ENCODE peak calls at places on chromosomes 13 and 19, in eight cellular contexts. Y, P, O, T, B, Q, C and J are unnamed samples.

GRCh38 chr13:85724554-85725432 is 74.4 kb downstream of the SLITRK6 start:
- DNase-seq in B (no peak), C (no peak), Y (no peak), O (peak; percentile 68), P (peak; percentile 91), T (no peak), Q (no peak), J (no peak)

GRCh38 chr13:67069117-67069767 is 160.9 kb downstream of the PCDH9 start:
- DNase-seq in Q (no peak), B (peak; percentile 36), O (peak; percentile 22), T (no peak), C (no peak), P (peak; percentile 54), Y (no peak), J (no peak)

GRCh38 chr19:50003810-50004419 is 21.3 kb downstream of the VRK3 start:
- DNase-seq in C (peak; percentile 34), Q (peak; percentile 96), T (no peak), O (peak; percentile 97), Y (no peak), P (peak; percentile 95), B (peak; percentile 96), J (no peak)

GRCh38 chr19:35585844-35586243 is at the start of gene PMIS2:
- DNase-seq in Y (no peak), Q (no peak), B (no peak), P (no peak), O (no peak), C (no peak), T (no peak), J (no peak)

GRCh38 chr19:1026189-1027019 is at the start of gene CNN2:
- DNase-seq in B (peak; percentile 91), P (peak; percentile 77), Q (peak; percentile 69), C (peak; percentile 88), O (peak; percentile 67), T (peak; percentile 82), Y (peak; percentile 62), J (no peak)

GRCh38 chr19:5957132-5957531 is 20.8 kb downstream of the RANBP3 start:
- DNase-seq in Y (no peak), C (no peak), Q (no peak), P (no peak), O (peak; percentile 62), T (no peak), B (no peak), J (no peak)

GRCh38 chr13:55000043-55000442 is 1971.4 kb downstream of the OLFM4 start:
- DNase-seq in Q (no peak), C (no peak), Y (no peak), T (no peak), P (no peak), B (no peak), O (no peak), J (no peak)

GRCh38 chr19:33248954-33249613 is 23.4 kb upstream of the SLC7A10 start:
- DNase-seq in C (peak; percentile 30), B (no peak), P (no peak), T (no peak), O (no peak), Y (no peak), Q (no peak), J (peak; percentile 82)

GRCh38 chr19:2446390-2446789 is 10.4 kb downstream of the LMNB2 start:
- DNase-seq in T (no peak), O (no peak), C (no peak), B (no peak), Y (no peak), Q (no peak), P (no peak), J (no peak)

GRCh38 chr13:97321616-97322321 is 99.6 kb downstream of the MBNL2 start:
- DNase-seq in O (no peak), T (no peak), C (no peak), Q (no peak), B (no peak), Y (no peak), P (no peak), J (no peak)

GRCh38 chr13:24668955-24669354 is 11.3 kb upstream of the ATP12A start:
- DNase-seq in Q (no peak), P (no peak), C (no peak), B (no peak), Y (no peak), O (no peak), T (no peak), J (no peak)

GRCh38 chr13:35470671-35471465 is 5.6 kb downstream of the MAB21L1 start:
- DNase-seq in Y (peak; percentile 47), C (no peak), T (peak; percentile 60), B (peak; percentile 48), P (peak; percentile 17), Q (peak; percentile 5), O (peak; percentile 2), J (no peak)

GRCh38 chr13:30373727-30374126 is 48.6 kb upstream of the UBE2L5 start:
- DNase-seq in O (no peak), B (no peak), C (no peak), P (no peak), T (no peak), Q (no peak), Y (no peak), J (no peak)

GRCh38 chr19:12790628-12791344 is 500 bp upstream of the JUNB start:
- DNase-seq in C (no peak), O (no peak), P (no peak), T (no peak), Y (no peak), B (peak; percentile 23), Q (no peak), J (no peak)

GRCh38 chr19:5281588-5281987 is 59.0 kb downstream of the PTPRS start:
- DNase-seq in P (peak; percentile 11), Q (no peak), T (peak; percentile 76), Y (no peak), C (peak; percentile 27), O (no peak), B (peak; percentile 57), J (no peak)

GRCh38 chr19:44072543-44073401 is 813 bp downstream of the ZNF284 start:
- DNase-seq in T (no peak), O (no peak), C (no peak), B (peak; percentile 6), Q (no peak), P (no peak), Y (no peak), J (no peak)

DNA sequence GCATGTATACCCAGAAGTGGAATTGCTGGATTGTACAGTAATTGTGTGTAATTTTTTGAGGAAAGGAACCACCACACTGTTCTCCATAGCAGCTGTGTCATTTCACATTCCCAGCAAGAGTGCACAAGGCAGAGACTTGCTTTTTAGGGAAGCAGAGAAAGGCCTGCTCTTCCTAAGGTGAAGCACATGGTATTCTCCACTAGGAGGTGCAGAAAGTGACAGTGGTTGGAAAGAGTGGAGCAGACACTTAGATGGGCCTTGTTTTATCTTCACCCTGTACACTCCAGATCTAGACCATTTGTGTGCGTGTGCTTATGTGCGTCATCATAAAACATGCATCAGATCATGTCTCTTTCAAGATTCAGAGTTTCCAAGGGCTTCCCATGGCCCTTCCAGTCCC is 35.0 kb downstream of the FAM124A start:
- DNase-seq in B (no peak), T (no peak), C (no peak), O (no peak), P (no peak), Y (no peak), Q (no peak), J (no peak)
- TF ChIP-seq CTCF in B (no peak), T (no peak), C (no peak), O (no peak), P (no peak), Y (no peak), Q (no peak), J (no peak)

DNA sequence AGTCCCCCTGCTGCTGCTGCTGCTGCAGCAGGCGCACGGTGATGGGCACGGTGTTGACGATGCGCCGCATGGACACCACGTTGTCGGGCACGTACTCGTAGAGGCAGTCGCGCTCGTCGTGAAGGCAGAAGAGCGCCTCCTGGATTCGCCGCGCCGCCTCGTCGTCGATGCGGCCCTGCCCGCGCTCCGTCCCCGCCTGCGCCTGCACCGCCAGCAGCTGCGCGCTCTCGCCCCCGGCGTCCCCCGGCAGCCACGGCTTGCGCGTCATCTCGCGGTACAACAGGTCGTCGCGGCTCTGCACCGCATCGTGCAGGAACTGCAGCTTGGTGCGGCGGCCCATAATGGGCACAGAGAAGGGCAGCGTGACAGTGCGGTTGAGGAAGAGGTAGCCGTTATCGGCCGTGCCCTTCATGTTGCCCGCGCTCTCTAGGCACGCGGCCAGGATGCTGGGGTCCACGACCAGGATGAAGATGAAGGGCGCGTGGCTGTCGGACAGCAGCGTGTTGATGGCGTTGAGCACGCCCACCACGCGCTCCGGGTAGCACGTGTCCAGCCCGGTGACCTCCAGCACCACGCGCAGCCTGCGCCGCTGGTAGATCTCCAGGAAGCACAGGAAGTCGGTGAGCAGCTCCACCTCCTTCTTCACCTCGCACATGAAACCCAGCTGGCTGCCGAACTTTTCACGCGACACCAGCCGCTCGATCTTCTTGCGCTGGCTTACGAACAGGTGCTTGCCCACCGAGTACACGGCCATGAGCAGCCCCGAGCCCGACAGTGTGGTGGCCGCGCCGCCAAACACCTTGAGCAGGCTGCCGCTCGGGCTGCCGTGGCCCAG is 8.1 kb downstream of the NKPD1 start:
- DNase-seq in Y (no peak), Q (no peak), B (peak; percentile 72), P (peak; percentile 50), O (peak; percentile 40), C (peak; percentile 58), T (peak; percentile 39), J (no peak)
- TF ChIP-seq CTCF in Y (no peak), Q (no peak), B (no peak), P (no peak), O (no peak), C (no peak), T (no peak), J (peak; percentile 40)

DNA sequence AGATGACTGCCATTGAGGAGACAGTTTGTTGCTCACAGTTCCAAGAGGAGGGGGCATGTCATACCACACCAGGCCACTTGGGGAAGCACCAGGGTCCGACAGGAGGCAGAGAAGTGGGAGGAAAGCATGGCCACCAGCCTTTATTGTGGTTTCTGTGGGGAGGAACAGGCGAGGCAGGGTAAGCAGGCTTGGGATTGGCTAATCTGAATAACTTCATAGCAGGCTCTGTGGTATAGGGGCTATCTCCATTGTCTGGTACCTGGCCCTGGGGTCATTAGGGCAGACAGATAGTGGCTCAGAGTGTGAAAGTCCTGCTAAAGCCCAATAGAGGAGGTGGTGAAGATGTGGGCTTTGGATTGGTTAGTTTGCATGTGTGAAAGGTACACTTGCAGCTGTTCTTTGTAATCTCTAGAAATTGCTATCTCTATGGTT is 35.5 kb downstream of the CBY2 start:
- DNase-seq in O (no peak), P (no peak), Q (no peak), B (no peak), T (no peak), Y (no peak), C (no peak), J (no peak)
- TF ChIP-seq CTCF in O (no peak), P (no peak), Q (peak; percentile 47), B (no peak), T (no peak), Y (no peak), C (no peak), J (peak; percentile 36)

DNA sequence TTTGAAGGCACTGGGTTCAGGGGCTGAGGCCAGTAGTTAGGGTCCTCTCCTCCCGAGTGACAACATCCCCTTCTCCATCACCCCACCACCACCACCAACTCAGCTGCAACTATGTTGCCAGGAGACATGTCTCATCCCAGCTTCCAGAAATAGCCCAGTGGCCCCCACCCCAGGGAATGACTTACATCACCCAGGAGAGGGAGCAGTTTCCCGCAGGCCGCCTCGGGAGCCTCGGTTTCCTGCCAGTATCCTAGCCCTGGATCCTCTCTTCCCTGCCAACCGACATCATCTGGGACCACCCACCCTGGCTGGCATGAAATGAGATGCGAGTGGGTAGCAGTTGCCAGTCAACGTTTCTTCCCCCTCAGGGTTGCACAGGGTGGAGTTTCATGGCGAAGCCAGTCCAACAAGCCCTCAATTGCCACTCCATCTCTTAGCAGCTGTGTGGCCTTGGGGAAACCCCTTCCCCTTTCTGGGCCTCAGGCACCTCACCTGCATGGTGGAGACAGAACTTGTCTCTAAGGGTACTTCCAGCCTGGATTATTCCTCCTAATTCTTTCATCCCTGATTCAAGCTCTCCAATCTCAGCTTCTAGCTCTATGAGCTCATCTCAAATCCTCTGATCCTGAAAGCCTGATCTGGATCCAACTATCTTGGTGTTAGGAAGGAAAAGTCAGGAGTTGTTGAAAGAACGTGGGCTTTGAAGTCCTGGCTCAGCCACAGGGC is 3.9 kb upstream of the GSK3A start:
- DNase-seq in T (peak; percentile 72), Y (no peak), C (peak; percentile 73), P (peak; percentile 81), O (peak; percentile 83), Q (peak; percentile 77), B (peak; percentile 83), J (no peak)
- TF ChIP-seq CTCF in T (peak; percentile 63), Y (peak; percentile 44), C (peak; percentile 58), P (peak; percentile 69), O (peak; percentile 90), Q (peak; percentile 89), B (peak; percentile 68), J (peak; percentile 84)